ENCODE peak calls at places on chromosomes 16 and 17, in four cellular contexts. Y is fibroblast of the aortic adventitia, L is fibroblast of lung, U is colonic mucosa. A is an unnamed sample.

GRCh38 chr16:68234188-68235104 is 1.5 kb downstream of the ESRP2 start:
- DNase-seq in L (no peak), Y (no peak), U (peak), A (no peak)

GRCh38 chr16:11398136-11398535 is 52.9 kb downstream of the RMI2 start:
- DNase-seq in U (no peak), L (no peak), Y (no peak), A (no peak)

GRCh38 chr17:36657763-36658490 is 56.5 kb downstream of the MRM1 start:
- DNase-seq in U (peak), Y (no peak), L (peak), A (peak)

GRCh38 chr16:80122155-80122554 is 418.6 kb upstream of the DYNLRB2 start:
- DNase-seq in Y (peak), L (peak), U (peak), A (peak)

GRCh38 chr16:57039148-57039812 is 49.9 kb downstream of the NLRC5 start:
- DNase-seq in U (no peak), L (peak), Y (peak), A (peak)

GRCh38 chr16:4273858-4274291 is 1.1 kb upstream of the TFAP4 start:
- DNase-seq in Y (peak), U (peak), L (peak), A (peak)

GRCh38 chr17:79174905-79175856 is 100.6 kb downstream of the ENGASE start:
- DNase-seq in U (no peak), Y (no peak), L (no peak), A (no peak)

GRCh38 chr16:27302126-27302525 is 11.6 kb upstream of the IL4R start:
- DNase-seq in L (no peak), U (no peak), Y (no peak), A (no peak)

GRCh38 chr16:35637683-35638082 is 2178.3 kb downstream of the TP53TG3F start:
- DNase-seq in Y (no peak), U (no peak), L (no peak), A (no peak)

GRCh38 chr17:28908640-28909098 is 5.8 kb upstream of the DHRS13 start:
- DNase-seq in Y (peak), L (peak), U (peak), A (peak)

GRCh38 chr16:73872856-73873255 is 423.8 kb upstream of the PSMD7 start:
- DNase-seq in U (no peak), Y (no peak), L (no peak), A (no peak)

GRCh38 chr16:73877148-73877547 is 419.5 kb upstream of the PSMD7 start:
- DNase-seq in U (no peak), Y (no peak), L (no peak), A (no peak)

GRCh38 chr16:73879621-73880020 is 417.0 kb upstream of the PSMD7 start:
- DNase-seq in U (no peak), Y (no peak), L (no peak), A (no peak)

GRCh38 chr16:73873643-73874042 is 423.0 kb upstream of the PSMD7 start:
- DNase-seq in L (no peak), Y (no peak), U (no peak), A (no peak)

DNA sequence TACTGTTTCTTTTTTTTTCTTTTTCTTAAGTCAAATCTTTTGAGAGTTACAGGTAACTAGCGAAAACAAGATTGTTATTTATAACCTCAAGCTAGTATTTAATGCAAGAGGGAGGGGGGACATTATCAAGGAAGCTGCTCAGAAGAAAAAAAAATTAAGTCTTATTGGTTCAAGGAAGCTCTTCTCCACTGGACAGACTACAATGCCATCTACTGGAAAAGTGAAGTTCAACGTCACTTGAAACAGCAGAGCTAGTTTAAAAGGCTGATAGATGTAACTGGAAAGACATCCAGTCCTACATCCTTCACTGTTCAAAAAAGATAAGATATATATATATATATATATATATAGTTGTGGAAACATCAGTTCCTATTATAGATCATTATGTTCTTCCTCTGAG is 418.0 kb upstream of the PSMD7 start:
- DNase-seq in Y (peak), L (peak), U (no peak), A (peak)
- TF ChIP-seq CTCF in Y (peak), L (peak), U (peak), A (peak)

GRCh38 chr16:2036200-2036966 is 9.7 kb downstream of the NHERF2 start:
- DNase-seq in Y (no peak), U (no peak), L (no peak), A (no peak)
- H3K4me3 ChIP-seq in Y (no peak), U (no peak), L (peak), A (peak)

DNA sequence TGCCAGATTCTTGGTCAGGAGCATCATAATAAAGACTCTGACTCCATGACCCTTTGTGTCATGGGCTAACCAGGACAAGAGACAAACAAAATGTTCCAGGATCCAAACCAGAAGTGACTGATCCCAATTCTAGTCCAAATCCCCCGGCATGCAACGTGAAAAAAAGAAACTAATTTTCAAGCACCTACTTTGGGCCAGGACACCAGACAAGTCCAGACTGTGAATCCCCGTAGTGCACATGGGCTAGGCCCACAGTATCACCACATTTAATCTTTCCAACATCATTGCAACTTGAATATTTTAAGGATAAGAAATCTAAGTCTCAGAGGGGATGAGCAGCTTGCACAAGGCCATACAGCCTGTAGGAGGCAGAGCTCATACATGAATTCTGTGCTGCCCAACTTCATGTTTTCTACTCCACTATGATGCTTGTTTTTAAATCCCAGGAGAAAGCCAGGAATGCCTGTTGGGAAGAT is 365.7 kb downstream of the NPIPA8 start:
- DNase-seq in U (no peak), Y (no peak), L (no peak), A (no peak)
- TF ChIP-seq CTCF in U (no peak), Y (no peak), L (no peak), A (no peak)

GRCh38 chr17:80790021-80790765 is 201.4 kb upstream of the CHMP6 start:
- DNase-seq in Y (no peak), L (peak), U (no peak), A (peak)
- H3K4me3 ChIP-seq in Y (no peak), L (no peak), U (no peak), A (no peak)

GRCh38 chr17:57068222-57068658 is 16.8 kb upstream of the AKAP1 start:
- DNase-seq in Y (no peak), U (no peak), L (no peak), A (no peak)
- TF ChIP-seq CTCF in Y (no peak), U (no peak), L (no peak), A (no peak)

GRCh38 chr17:17363638-17364337 is 60.6 kb downstream of the NT5M start:
- DNase-seq in L (no peak), Y (no peak), U (no peak), A (no peak)
- H3K4me3 ChIP-seq in L (no peak), Y (no peak), U (no peak), A (no peak)